ENCODE peak calls at places on chromosomes 16 and 17, in six cellular contexts. T, M, D, C, A and R are unnamed samples. For H3K27me3, the result is how much of the 10 kb centered on the place peaks cover.

GRCh38 chr17:68054296-68054900 is 18.9 kb downstream of the KPNA2 start:
- DNase-seq in T (peak), M (no peak), D (no peak), C (no peak), A (no peak), R (no peak)

GRCh38 chr16:5430598-5430997 is 333.0 kb upstream of the EEF2KMT start:
- DNase-seq in T (no peak), M (no peak), D (no peak), C (no peak), A (no peak), R (no peak)

GRCh38 chr16:54236761-54237160 is 49.8 kb downstream of the IRX3 start:
- DNase-seq in T (no peak), M (no peak), D (no peak), C (no peak), A (no peak), R (no peak)

GRCh38 chr17:40980594-40980993 is 3.5 kb downstream of the KRT40 start:
- DNase-seq in T (no peak), M (no peak), D (no peak), C (no peak), A (no peak), R (no peak)

GRCh38 chr16:31135535-31136286 is at the start of gene PRSS8:
- DNase-seq in T (no peak), M (peak), D (peak), C (no peak), A (peak), R (no peak)

GRCh38 chr16:87963400-87963799 is 12.2 kb downstream of the BANP start:
- DNase-seq in T (no peak), M (no peak), D (no peak), C (peak), A (no peak), R (peak)

GRCh38 chr17:64057701-64058263 is 37.3 kb upstream of the ICAM2 start:
- DNase-seq in T (no peak), M (no peak), D (no peak), C (no peak), A (no peak), R (no peak)

GRCh38 chr17:83180996-83181481 is 101.6 kb downstream of the METRNL start:
- DNase-seq in T (no peak), M (no peak), D (no peak), C (no peak), A (no peak), R (no peak)

GRCh38 chr17:21036361-21036881 is 6.4 kb downstream of the USP22 start:
- DNase-seq in T (no peak), M (no peak), D (peak), C (no peak), A (no peak), R (no peak)

GRCh38 chr16:65154321-65154720 is 32.5 kb upstream of the CDH11 start:
- DNase-seq in T (no peak), M (peak), D (no peak), C (no peak), A (no peak), R (no peak)

GRCh38 chr17:41456206-41456605 is 11.0 kb downstream of the KRT32 start:
- DNase-seq in T (no peak), M (peak), D (no peak), C (no peak), A (peak), R (no peak)

GRCh38 chr17:38658741-38659345 is 15.9 kb downstream of the EPOP start:
- DNase-seq in T (peak), M (no peak), D (no peak), C (no peak), A (no peak), R (no peak)

GRCh38 chr17:35728551-35728950 is 2.9 kb upstream of the RASL10B start:
- DNase-seq in T (no peak), M (no peak), D (no peak), C (no peak), A (no peak), R (no peak)

GRCh38 chr17:45020354-45021138 is 30.9 kb downstream of the DCAKD start:
- DNase-seq in T (no peak), M (peak), D (peak), C (no peak), A (no peak), R (no peak)

GRCh38 chr16:4966736-4967453 is 8.8 kb downstream of the SEC14L5 start:
- DNase-seq in T (peak), M (no peak), D (no peak), C (no peak), A (no peak), R (no peak)

GRCh38 chr17:77882481-77883212 is 75.9 kb upstream of the TNRC6C start:
- DNase-seq in T (peak), M (no peak), D (peak), C (peak), A (no peak), R (peak)

GRCh38 chr16:29029168-29029994 is 44.5 kb downstream of the LAT start:
- DNase-seq in T (no peak), M (peak), D (peak), C (peak), A (peak), R (peak)

GRCh38 chr17:61352408-61352770 is 47.3 kb upstream of the TBX2 start:
- DNase-seq in T (no peak), M (no peak), D (no peak), C (no peak), A (no peak), R (no peak)

GRCh38 chr17:77354721-77355455 is 214.1 kb downstream of the SEC14L1 start:
- DNase-seq in T (peak), M (no peak), D (peak), C (no peak), A (no peak), R (no peak)

GRCh38 chr16:74999208-74999682 is 421 bp downstream of the ZNRF1 start:
- DNase-seq in T (peak), M (no peak), D (no peak), C (no peak), A (no peak), R (peak)

GRCh38 chr16:3590736-3591435 is 13.7 kb upstream of the NLRC3 start:
- DNase-seq in T (no peak), M (no peak), D (no peak), C (no peak), A (no peak), R (no peak)

GRCh38 chr16:16018705-16019104 is 69.3 kb downstream of the ABCC1 start:
- DNase-seq in T (no peak), M (no peak), D (no peak), C (no peak), A (no peak), R (no peak)

GRCh38 chr17:75927286-75927922 is 13.4 kb downstream of the FBF1 start:
- DNase-seq in T (peak), M (peak), D (no peak), C (no peak), A (no peak), R (no peak)

GRCh38 chr17:17472333-17472920 is 4.4 kb upstream of the MED9 start:
- DNase-seq in T (no peak), M (peak), D (no peak), C (no peak), A (no peak), R (no peak)

GRCh38 chr17:3773511-3773910 is 27.5 kb downstream of the ITGAE start:
- DNase-seq in T (peak), M (no peak), D (no peak), C (no peak), A (peak), R (no peak)

GRCh38 chr17:79651266-79651665 is 40.4 kb upstream of the RBFOX3 start:
- DNase-seq in T (no peak), M (no peak), D (peak), C (no peak), A (no peak), R (no peak)
- H3K27me3 ChIP-seq in T (under half), M (under half), D (under half), C (under half), A (half or more), R (under half)

GRCh38 chr17:6046431-6046830 is 23.7 kb upstream of the WSCD1 start:
- DNase-seq in T (no peak), M (no peak), D (no peak), C (no peak), A (no peak), R (no peak)

GRCh38 chr17:6047966-6048365 is 22.2 kb upstream of the WSCD1 start:
- DNase-seq in T (no peak), M (no peak), D (no peak), C (no peak), A (no peak), R (no peak)

GRCh38 chr17:6044261-6044660 is 25.9 kb upstream of the WSCD1 start:
- DNase-seq in T (no peak), M (no peak), D (no peak), C (no peak), A (no peak), R (no peak)

GRCh38 chr17:6045621-6046357 is 24.4 kb upstream of the WSCD1 start:
- DNase-seq in T (no peak), M (no peak), D (no peak), C (no peak), A (no peak), R (no peak)

DNA sequence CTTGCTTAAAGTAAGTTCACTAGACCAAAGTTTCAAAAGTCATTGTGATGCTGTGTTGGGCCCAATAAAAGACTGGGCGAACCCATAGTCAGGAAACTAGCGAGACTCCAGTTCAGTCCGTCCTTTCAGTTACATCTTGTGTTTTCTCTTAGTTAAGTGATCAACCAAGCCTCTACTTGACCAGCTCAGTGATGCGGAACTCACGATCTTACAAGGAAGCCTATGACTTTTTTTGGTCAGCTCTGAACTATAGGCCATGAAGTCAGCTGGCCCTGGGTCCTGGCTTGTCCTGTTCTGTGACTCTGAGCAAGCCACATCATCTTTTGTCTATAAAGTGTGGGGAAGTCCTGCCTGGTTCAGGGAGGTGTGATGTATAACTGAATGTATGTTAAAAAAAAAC is 21.7 kb upstream of the WSCD1 start:
- DNase-seq in T (no peak), M (no peak), D (no peak), C (no peak), A (no peak), R (no peak)
- H3K27ac ChIP-seq in T (no peak), M (no peak), D (no peak), C (no peak), A (no peak), R (no peak)

GRCh38 chr16:66569827-66570405 is 3.7 kb downstream of the CMTM1 start:
- DNase-seq in T (no peak), M (no peak), D (no peak), C (no peak), A (no peak), R (no peak)

GRCh38 chr16:66568355-66568754 is 2.1 kb downstream of the CMTM1 start:
- DNase-seq in T (no peak), M (no peak), D (no peak), C (no peak), A (no peak), R (no peak)

GRCh38 chr16:66572356-66572755 is 6.1 kb downstream of the CMTM1 start:
- DNase-seq in T (no peak), M (no peak), D (no peak), C (no peak), A (no peak), R (no peak)

GRCh38 chr16:66566051-66566901 is at the start of gene CMTM1:
- DNase-seq in T (no peak), M (no peak), D (no peak), C (no peak), A (no peak), R (no peak)

DNA sequence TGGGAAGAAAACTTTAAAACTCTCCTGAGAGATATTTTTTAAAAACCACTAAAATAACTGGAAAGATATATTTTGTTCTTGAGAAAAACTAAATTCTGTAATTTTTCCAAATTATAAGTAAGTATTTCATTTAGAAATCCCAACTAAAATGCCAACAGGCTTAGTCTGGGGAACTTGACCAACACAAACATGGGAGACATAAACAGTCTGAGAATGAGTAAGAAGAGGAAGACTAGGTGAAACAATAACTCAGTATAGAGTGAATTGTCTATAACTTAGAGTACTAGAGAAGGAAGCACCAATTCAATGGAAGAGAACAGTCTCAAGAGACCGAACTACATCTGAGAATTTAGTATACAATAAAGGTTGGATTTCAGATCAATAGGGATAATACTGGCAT is 2.9 kb downstream of the CMTM1 start:
- DNase-seq in T (no peak), M (no peak), D (no peak), C (no peak), A (no peak), R (no peak)
- H3K27me3 ChIP-seq in T (under half), M (under half), D (under half), C (under half), A (under half), R (under half)

DNA sequence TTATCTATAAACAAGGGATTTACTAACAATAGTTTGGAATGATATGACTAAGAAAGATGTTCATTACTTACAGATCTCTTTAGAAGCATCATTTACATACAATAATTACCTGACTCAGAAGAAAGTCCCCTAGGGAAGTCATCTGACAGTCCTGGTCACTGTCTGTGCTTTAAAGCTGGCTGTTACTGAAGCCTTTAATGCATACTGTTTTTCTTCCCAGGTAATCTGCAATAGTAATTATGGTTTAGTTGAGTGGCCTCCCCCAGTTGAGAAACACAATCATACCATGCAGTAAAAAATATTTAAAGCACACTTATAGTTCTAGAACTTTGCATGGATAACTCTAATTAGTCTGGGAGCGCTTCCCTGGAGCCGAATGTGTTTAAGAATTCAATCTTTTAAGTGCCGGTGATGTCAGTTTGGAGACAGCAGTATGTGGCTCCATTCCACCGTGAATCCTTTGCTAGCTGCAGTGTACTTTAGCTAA is 121.1 kb downstream of the PRKCA start:
- DNase-seq in T (no peak), M (no peak), D (no peak), C (no peak), A (no peak), R (no peak)
- H3K27ac ChIP-seq in T (no peak), M (no peak), D (no peak), C (no peak), A (no peak), R (no peak)